ENCODE peak calls at places on chromosome 22, in seven cellular contexts. Y is breast epithelium, W is mammary epithelial cell, G is cardiac muscle cell, P is lower lobe of right lung, M is adipocyte, A is tibial nerve. Q is an unnamed sample. For H3K4me1, the result is how much of the 10 kb centered on the place peaks cover.

GRCh38 chr22:47301820-47302475 is 539.5 kb downstream of the TBC1D22A start:
- DNase-seq in Y (peak), W (no peak), G (no peak), P (no peak), M (no peak), A (no peak), Q (no peak)

GRCh38 chr22:26479792-26480610 is 3.6 kb downstream of the HPS4 start:
- DNase-seq in Y (no peak), W (no peak), G (no peak), P (no peak), M (no peak), A (no peak), Q (no peak)

GRCh38 chr22:27541831-27542230 is 259.7 kb downstream of the MN1 start:
- DNase-seq in Y (no peak), W (no peak), G (no peak), P (no peak), M (no peak), A (no peak), Q (no peak)

GRCh38 chr22:39936523-39937145 is 23.6 kb upstream of the TMA7B start:
- DNase-seq in Y (no peak), W (no peak), G (no peak), P (no peak), M (no peak), A (no peak), Q (no peak)

GRCh38 chr22:46074771-46075551 is 75.4 kb upstream of the PPARA start:
- DNase-seq in Y (peak), W (peak), G (no peak), P (peak), M (no peak), A (no peak), Q (no peak)

GRCh38 chr22:44676441-44677298 is 25.3 kb upstream of the PRR5 start:
- DNase-seq in Y (no peak), W (no peak), G (peak), P (no peak), M (peak), A (no peak), Q (no peak)

GRCh38 chr22:46726066-46726985 is 11.7 kb downstream of the CERK start:
- DNase-seq in Y (no peak), W (no peak), G (no peak), P (no peak), M (peak), A (no peak), Q (no peak)

GRCh38 chr22:46561435-46561905 is 24.1 kb upstream of the CELSR1 start:
- DNase-seq in Y (no peak), W (no peak), G (no peak), P (peak), M (no peak), A (peak), Q (no peak)

GRCh38 chr22:41619979-41620645 is 731 bp downstream of the DESI1 start:
- DNase-seq in Y (no peak), W (peak), G (no peak), P (peak), M (peak), A (peak), Q (no peak)

GRCh38 chr22:48369789-48370507 is 1457.7 kb downstream of the BRD1 start:
- DNase-seq in Y (no peak), W (no peak), G (no peak), P (no peak), M (no peak), A (no peak), Q (no peak)

GRCh38 chr22:40176921-40177737 is 596 bp upstream of the TNRC6B start:
- DNase-seq in Y (no peak), W (peak), G (peak), P (no peak), M (peak), A (peak), Q (no peak)

GRCh38 chr22:37860796-37861421 is 11.7 kb downstream of the EIF3L start:
- DNase-seq in Y (no peak), W (no peak), G (peak), P (no peak), M (no peak), A (no peak), Q (no peak)

GRCh38 chr22:22478450-22478849 is 30.1 kb downstream of the ZNF280B start:
- DNase-seq in Y (no peak), W (no peak), G (no peak), P (no peak), M (no peak), A (no peak), Q (no peak)

GRCh38 chr22:44995282-44995597 is 14.6 kb downstream of the PHF21B start:
- DNase-seq in Y (no peak), W (no peak), G (no peak), P (no peak), M (no peak), A (no peak), Q (no peak)

GRCh38 chr22:43277987-43278601 is 65.1 kb downstream of the SCUBE1 start:
- DNase-seq in Y (no peak), W (no peak), G (no peak), P (no peak), M (no peak), A (no peak), Q (no peak)

GRCh38 chr22:44455151-44455962 is 42.7 kb downstream of the RTL6 start:
- DNase-seq in Y (no peak), W (no peak), G (no peak), P (no peak), M (no peak), A (no peak), Q (no peak)

GRCh38 chr22:26143801-26144325 is 25.4 kb upstream of the SEZ6L start:
- DNase-seq in Y (no peak), W (no peak), G (no peak), P (no peak), M (no peak), A (no peak), Q (no peak)

GRCh38 chr22:32446321-32446720 is 17.9 kb downstream of the BPIFC start:
- DNase-seq in Y (no peak), W (peak), G (no peak), P (no peak), M (no peak), A (no peak), Q (no peak)

GRCh38 chr22:42326786-42327185 is 56.3 kb upstream of the TCF20 start:
- DNase-seq in Y (no peak), W (no peak), G (no peak), P (no peak), M (no peak), A (no peak), Q (no peak)

GRCh38 chr22:49039625-49040024 is 788.0 kb downstream of the BRD1 start:
- DNase-seq in Y (no peak), W (no peak), G (no peak), P (no peak), M (no peak), A (no peak), Q (no peak)

GRCh38 chr22:24433868-24434471 is 6.6 kb downstream of the ADORA2A start:
- DNase-seq in Y (no peak), W (peak), G (no peak), P (no peak), M (peak), A (peak), Q (no peak)

GRCh38 chr22:39999144-39999757 is 4.5 kb downstream of the FAM83F start:
- DNase-seq in Y (no peak), W (no peak), G (peak), P (no peak), M (no peak), A (peak), Q (no peak)

GRCh38 chr22:37817705-37818311 is 5.4 kb upstream of the GALR3 start:
- DNase-seq in Y (peak), W (peak), G (peak), P (peak), M (peak), A (peak), Q (no peak)

GRCh38 chr22:46287873-46288751 is 8.6 kb upstream of the GTSE1 start:
- DNase-seq in Y (no peak), W (no peak), G (no peak), P (peak), M (no peak), A (no peak), Q (no peak)

GRCh38 chr22:43826142-43827093 is 14.3 kb upstream of the EFCAB6 start:
- DNase-seq in Y (no peak), W (peak), G (peak), P (no peak), M (peak), A (no peak), Q (no peak)

GRCh38 chr22:22168190-22168940 is 76.2 kb upstream of the VPREB1 start:
- DNase-seq in Y (no peak), W (peak), G (peak), P (no peak), M (peak), A (no peak), Q (no peak)

GRCh38 chr22:42901790-42902508 is 44.9 kb upstream of the ARFGAP3 start:
- DNase-seq in Y (no peak), W (no peak), G (no peak), P (no peak), M (no peak), A (no peak), Q (no peak)

GRCh38 chr22:46081831-46082210 is 68.5 kb upstream of the PPARA start:
- DNase-seq in Y (peak), W (peak), G (no peak), P (peak), M (no peak), A (no peak), Q (no peak)

GRCh38 chr22:43247546-43248260 is 60.8 kb upstream of the TTLL12 start:
- DNase-seq in Y (no peak), W (no peak), G (no peak), P (no peak), M (no peak), A (no peak), Q (no peak)

GRCh38 chr22:44182591-44183588 is 2.2 kb downstream of the PARVG start:
- DNase-seq in Y (no peak), W (no peak), G (no peak), P (peak), M (no peak), A (peak), Q (no peak)

GRCh38 chr22:45818130-45819085 is 146.8 kb downstream of the ATXN10 start:
- DNase-seq in Y (peak), W (no peak), G (no peak), P (no peak), M (no peak), A (peak), Q (no peak)

GRCh38 chr22:27199354-27199753 is 542.0 kb downstream of the MIAT start:
- DNase-seq in Y (no peak), W (no peak), G (no peak), P (no peak), M (no peak), A (no peak), Q (no peak)

GRCh38 chr22:47199261-47199948 is 437.0 kb downstream of the TBC1D22A start:
- DNase-seq in Y (no peak), W (no peak), G (no peak), P (no peak), M (no peak), A (no peak), Q (no peak)

GRCh38 chr22:25131198-25131887 is 68.3 kb upstream of the CRYBB3 start:
- DNase-seq in Y (peak), W (no peak), G (no peak), P (no peak), M (no peak), A (no peak), Q (no peak)

GRCh38 chr22:20091690-20092476 is 11.8 kb downstream of the DGCR8 start:
- DNase-seq in Y (no peak), W (no peak), G (no peak), P (peak), M (no peak), A (no peak), Q (no peak)
- H3K4me1 ChIP-seq in Y (under half), W (under half), G (under half), P (under half), M (under half), A (under half), Q (under half)

GRCh38 chr22:38866399-38867123 is 5.5 kb downstream of the CBX6 start:
- DNase-seq in Y (no peak), W (no peak), G (no peak), P (peak), M (no peak), A (no peak), Q (no peak)

GRCh38 chr22:38868886-38869381 is 3.1 kb downstream of the CBX6 start:
- DNase-seq in Y (peak), W (peak), G (peak), P (peak), M (peak), A (peak), Q (no peak)

GRCh38 chr22:38867124-38867455 is 4.9 kb downstream of the CBX6 start:
- DNase-seq in Y (no peak), W (no peak), G (no peak), P (no peak), M (no peak), A (no peak), Q (no peak)

GRCh38 chr22:38868286-38868721 is 3.7 kb downstream of the CBX6 start:
- DNase-seq in Y (no peak), W (no peak), G (no peak), P (peak), M (no peak), A (no peak), Q (no peak)

DNA sequence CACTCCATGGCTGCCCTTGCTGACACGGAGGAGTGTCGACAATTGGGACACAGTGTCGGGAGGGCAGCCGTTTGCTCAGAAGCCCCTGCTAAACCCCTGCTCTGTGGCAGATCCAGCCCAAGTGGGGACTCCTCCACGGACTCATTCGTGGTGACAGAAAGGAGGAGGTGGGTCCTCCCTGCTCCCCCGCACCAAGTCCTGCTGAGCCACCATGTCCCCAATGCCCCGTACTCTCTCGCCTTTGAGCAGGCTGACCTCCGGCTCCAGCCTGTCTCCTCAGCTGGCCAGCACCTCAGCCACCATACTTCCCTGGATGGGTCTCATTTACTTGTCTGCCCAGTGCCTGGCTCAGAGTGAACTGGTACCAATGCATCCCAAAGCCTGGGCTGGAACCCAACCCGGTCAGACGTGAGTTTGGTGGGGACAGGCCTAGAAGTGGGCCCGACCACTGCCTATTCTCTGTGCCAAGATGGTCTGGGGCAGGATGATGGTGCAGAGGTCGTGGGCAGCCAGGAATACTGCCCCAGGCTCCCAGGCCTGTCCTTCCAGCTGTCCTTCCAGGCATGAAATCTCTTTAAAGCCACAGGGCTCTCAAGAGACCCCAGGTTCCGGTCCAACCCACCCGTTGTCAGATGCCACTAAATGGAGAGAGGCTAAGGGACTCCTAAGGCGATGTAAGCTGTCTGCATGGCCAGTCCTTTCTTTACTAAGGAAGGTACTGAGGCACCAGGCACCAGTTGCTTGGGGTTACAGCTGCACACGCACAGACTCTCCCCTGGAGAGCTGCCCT is 4.3 kb downstream of the CBX6 start:
- DNase-seq in Y (no peak), W (no peak), G (no peak), P (peak), M (no peak), A (no peak), Q (no peak)
- H3K4me1 ChIP-seq in Y (under half), W (under half), G (under half), P (half or more), M (under half), A (half or more), Q (under half)

DNA sequence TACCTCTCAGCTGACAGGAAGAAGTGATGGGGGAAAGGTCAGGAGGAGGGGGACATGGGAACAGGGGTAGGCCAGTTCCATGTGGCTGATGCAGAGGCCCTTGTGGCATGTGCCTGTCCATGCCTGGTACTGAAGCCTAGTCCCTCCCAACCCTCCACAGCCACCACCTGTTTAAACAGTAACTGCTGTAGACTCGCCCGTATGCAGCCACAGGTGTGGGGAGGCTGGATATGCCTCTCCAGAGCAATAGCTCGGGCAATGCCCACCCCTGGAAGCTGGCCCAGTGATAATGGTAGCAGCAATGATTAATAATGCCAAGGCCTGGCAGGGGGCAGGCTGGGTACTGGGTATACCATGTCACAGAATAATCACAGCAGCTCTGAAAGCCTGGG is 2.3 kb downstream of the SMTN start:
- DNase-seq in Y (no peak), W (no peak), G (no peak), P (no peak), M (no peak), A (no peak), Q (no peak)
- H3K4me1 ChIP-seq in Y (under half), W (under half), G (under half), P (half or more), M (under half), A (half or more), Q (under half)

GRCh38 chr22:20244744-20245576 is 23.2 kb downstream of the RTN4R start:
- DNase-seq in Y (no peak), W (no peak), G (no peak), P (no peak), M (no peak), A (no peak), Q (no peak)
- H3K4me1 ChIP-seq in Y (under half), W (under half), G (under half), P (under half), M (under half), A (half or more), Q (under half)

GRCh38 chr22:17953147-17953546 is 71.2 kb downstream of the MICAL3 start:
- DNase-seq in Y (no peak), W (no peak), G (no peak), P (no peak), M (no peak), A (no peak), Q (no peak)

GRCh38 chr22:17955611-17956379 is 68.6 kb downstream of the MICAL3 start:
- DNase-seq in Y (no peak), W (no peak), G (no peak), P (no peak), M (no peak), A (no peak), Q (no peak)

GRCh38 chr22:17954860-17955587 is 69.3 kb downstream of the MICAL3 start:
- DNase-seq in Y (no peak), W (no peak), G (no peak), P (no peak), M (no peak), A (no peak), Q (no peak)

GRCh38 chr22:17952273-17952801 is 72.0 kb downstream of the MICAL3 start:
- DNase-seq in Y (no peak), W (no peak), G (no peak), P (no peak), M (no peak), A (no peak), Q (no peak)

DNA sequence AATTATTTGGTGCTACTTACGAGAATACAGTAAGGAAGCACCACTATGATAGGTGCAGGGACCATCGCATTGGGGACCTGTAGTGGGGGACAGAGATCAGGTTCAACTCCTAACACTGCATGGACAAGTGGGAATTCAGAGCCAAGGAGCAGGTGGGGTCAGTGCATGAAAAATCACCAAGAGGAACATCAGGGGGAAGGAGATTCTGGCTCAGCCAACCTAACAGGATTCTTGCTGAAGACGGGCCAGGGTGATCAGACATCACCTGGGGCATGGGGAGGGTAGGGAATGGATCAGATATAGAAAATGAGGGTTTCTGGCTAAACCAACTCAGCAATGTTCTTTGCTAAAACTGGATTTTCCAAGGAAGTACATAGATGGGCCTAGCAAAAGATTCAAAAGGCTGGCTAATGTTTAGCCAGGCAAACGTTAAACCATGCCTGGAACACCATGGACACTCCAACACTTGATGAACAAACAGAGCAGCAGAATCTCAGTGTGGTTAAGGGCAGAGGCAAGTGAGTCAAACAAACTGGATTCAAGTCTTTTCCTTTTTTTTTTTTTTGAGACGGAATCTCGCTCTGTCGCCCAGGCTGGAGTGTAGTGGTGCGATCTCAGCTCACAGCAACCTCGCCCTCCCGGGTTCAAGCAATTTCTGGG is 70.0 kb downstream of the MICAL3 start:
- DNase-seq in Y (no peak), W (no peak), G (no peak), P (no peak), M (no peak), A (no peak), Q (no peak)
- H3K4me1 ChIP-seq in Y (under half), W (under half), G (under half), P (under half), M (under half), A (under half), Q (under half)

GRCh38 chr22:36362819-36363377 is 24.9 kb downstream of the MYH9 start:
- DNase-seq in Y (no peak), W (peak), G (no peak), P (no peak), M (peak), A (no peak), Q (no peak)
- H3K4me1 ChIP-seq in Y (half or more), W (half or more), G (half or more), P (half or more), M (half or more), A (half or more), Q (half or more)

Q was measured in Panc1.